ENCODE peak calls at places on chromosomes 5 and 9, in nine cellular contexts. One of them, this sample, is unnamed.

GRCh38 chr5:112635276-112635675 is 102.4 kb upstream of the APC start:
- DNase-seq in kidney: no peak
- DNase-seq in prostate gland: no peak
- DNase-seq in heart left ventricle: no peak
- DNase-seq in right atrium auricular region: no peak
- DNase-seq in neural progenitor cell: no peak
- DNase-seq in IMR-90: no peak
- DNase-seq in brain microvascular endothelial cell: no peak
- DNase-seq in nephron progenitor cell: no peak
- DNase-seq in this sample: no peak

GRCh38 chr5:56638768-56639238 is 176.5 kb upstream of the MAP3K1 start:
- DNase-seq in prostate gland: peak; percentile 40
- DNase-seq in kidney: no peak
- DNase-seq in nephron progenitor cell: no peak
- DNase-seq in heart left ventricle: no peak
- DNase-seq in neural progenitor cell: no peak
- DNase-seq in IMR-90: no peak
- DNase-seq in brain microvascular endothelial cell: no peak
- DNase-seq in right atrium auricular region: no peak
- DNase-seq in this sample: no peak

GRCh38 chr5:74624501-74624900 is 16.0 kb downstream of the ENC1 start:
- DNase-seq in heart left ventricle: no peak
- DNase-seq in nephron progenitor cell: no peak
- DNase-seq in brain microvascular endothelial cell: no peak
- DNase-seq in neural progenitor cell: no peak
- DNase-seq in right atrium auricular region: no peak
- DNase-seq in kidney: peak; percentile 75
- DNase-seq in prostate gland: no peak
- DNase-seq in IMR-90: no peak
- DNase-seq in this sample: no peak

GRCh38 chr5:146447734-146448380 is 724 bp downstream of the TCERG1 start:
- DNase-seq in heart left ventricle: no peak
- DNase-seq in right atrium auricular region: no peak
- DNase-seq in brain microvascular endothelial cell: peak; percentile 39
- DNase-seq in IMR-90: peak; percentile 55
- DNase-seq in kidney: no peak
- DNase-seq in prostate gland: no peak
- DNase-seq in nephron progenitor cell: no peak
- DNase-seq in neural progenitor cell: no peak
- DNase-seq in this sample: no peak

GRCh38 chr9:133522073-133522910 is 2.5 kb downstream of the MYMK start:
- DNase-seq in prostate gland: no peak
- DNase-seq in kidney: peak; percentile 73
- DNase-seq in nephron progenitor cell: no peak
- DNase-seq in IMR-90: no peak
- DNase-seq in neural progenitor cell: no peak
- DNase-seq in brain microvascular endothelial cell: no peak
- DNase-seq in right atrium auricular region: no peak
- DNase-seq in heart left ventricle: no peak
- DNase-seq in this sample: no peak

GRCh38 chr5:108295588-108296368 is 86.1 kb downstream of the FBXL17 start:
- DNase-seq in IMR-90: peak; percentile 43
- DNase-seq in heart left ventricle: no peak
- DNase-seq in prostate gland: no peak
- DNase-seq in brain microvascular endothelial cell: no peak
- DNase-seq in right atrium auricular region: no peak
- DNase-seq in kidney: no peak
- DNase-seq in neural progenitor cell: no peak
- DNase-seq in nephron progenitor cell: no peak
- DNase-seq in this sample: no peak

GRCh38 chr5:66960373-66961137 is 236.0 kb downstream of the CD180 start:
- DNase-seq in nephron progenitor cell: no peak
- DNase-seq in right atrium auricular region: no peak
- DNase-seq in neural progenitor cell: no peak
- DNase-seq in heart left ventricle: no peak
- DNase-seq in brain microvascular endothelial cell: peak; percentile 14
- DNase-seq in IMR-90: peak; percentile 10
- DNase-seq in prostate gland: no peak
- DNase-seq in kidney: no peak
- DNase-seq in this sample: no peak

GRCh38 chr9:98341157-98342102 is 86.0 kb upstream of the TBC1D2 start:
- DNase-seq in right atrium auricular region: no peak
- DNase-seq in nephron progenitor cell: no peak
- DNase-seq in neural progenitor cell: no peak
- DNase-seq in heart left ventricle: no peak
- DNase-seq in prostate gland: peak; percentile 43
- DNase-seq in kidney: no peak
- DNase-seq in brain microvascular endothelial cell: no peak
- DNase-seq in IMR-90: no peak
- DNase-seq in this sample: no peak

GRCh38 chr9:118331622-118332045 is 627.4 kb downstream of the TLR4 start:
- DNase-seq in IMR-90: no peak
- DNase-seq in neural progenitor cell: no peak
- DNase-seq in heart left ventricle: peak; percentile 28
- DNase-seq in kidney: no peak
- DNase-seq in brain microvascular endothelial cell: peak; percentile 59
- DNase-seq in right atrium auricular region: peak; percentile 60
- DNase-seq in nephron progenitor cell: no peak
- DNase-seq in prostate gland: no peak
- DNase-seq in this sample: no peak

GRCh38 chr9:74777136-74777879 is 110.4 kb downstream of the TRPM6 start:
- DNase-seq in neural progenitor cell: peak; percentile 84
- DNase-seq in nephron progenitor cell: peak; percentile 75
- DNase-seq in brain microvascular endothelial cell: peak; percentile 57
- DNase-seq in IMR-90: peak; percentile 54
- DNase-seq in heart left ventricle: peak; percentile 53
- DNase-seq in kidney: no peak
- DNase-seq in prostate gland: peak; percentile 49
- DNase-seq in right atrium auricular region: peak; percentile 80
- DNase-seq in this sample: peak; percentile 35

GRCh38 chr9:136326061-136326776 is 1.1 kb upstream of the GPSM1 start:
- DNase-seq in IMR-90: peak; percentile 92
- DNase-seq in brain microvascular endothelial cell: peak; percentile 34
- DNase-seq in heart left ventricle: no peak
- DNase-seq in nephron progenitor cell: peak; percentile 65
- DNase-seq in right atrium auricular region: no peak
- DNase-seq in prostate gland: no peak
- DNase-seq in kidney: peak; percentile 75
- DNase-seq in neural progenitor cell: no peak
- DNase-seq in this sample: no peak

GRCh38 chr5:175542232-175542965 is 64.0 kb downstream of the SFXN1 start:
- DNase-seq in neural progenitor cell: no peak
- DNase-seq in heart left ventricle: no peak
- DNase-seq in nephron progenitor cell: no peak
- DNase-seq in right atrium auricular region: no peak
- DNase-seq in brain microvascular endothelial cell: peak; percentile 17
- DNase-seq in prostate gland: no peak
- DNase-seq in IMR-90: no peak
- DNase-seq in kidney: no peak
- DNase-seq in this sample: no peak

GRCh38 chr5:89615839-89616518 is 733.0 kb upstream of the MEF2C start:
- DNase-seq in kidney: no peak
- DNase-seq in neural progenitor cell: no peak
- DNase-seq in heart left ventricle: no peak
- DNase-seq in prostate gland: no peak
- DNase-seq in nephron progenitor cell: no peak
- DNase-seq in IMR-90: no peak
- DNase-seq in right atrium auricular region: no peak
- DNase-seq in brain microvascular endothelial cell: no peak
- DNase-seq in this sample: no peak

GRCh38 chr5:43019615-43020293 is 20.4 kb downstream of the ANXA2R start:
- DNase-seq in IMR-90: peak; percentile 91
- DNase-seq in heart left ventricle: peak; percentile 70
- DNase-seq in nephron progenitor cell: peak; percentile 45
- DNase-seq in brain microvascular endothelial cell: peak; percentile 85
- DNase-seq in kidney: peak; percentile 83
- DNase-seq in right atrium auricular region: no peak
- DNase-seq in neural progenitor cell: peak; percentile 89
- DNase-seq in prostate gland: peak; percentile 86
- DNase-seq in this sample: peak; percentile 61

GRCh38 chr5:16412556-16412955 is 53.0 kb downstream of the ZNF622 start:
- DNase-seq in heart left ventricle: no peak
- DNase-seq in right atrium auricular region: no peak
- DNase-seq in neural progenitor cell: no peak
- DNase-seq in nephron progenitor cell: no peak
- DNase-seq in brain microvascular endothelial cell: no peak
- DNase-seq in prostate gland: no peak
- DNase-seq in kidney: no peak
- DNase-seq in IMR-90: no peak
- DNase-seq in this sample: no peak

GRCh38 chr9:34426340-34427074 is 31.9 kb downstream of the FAM219A start:
- DNase-seq in right atrium auricular region: no peak
- DNase-seq in nephron progenitor cell: no peak
- DNase-seq in brain microvascular endothelial cell: no peak
- DNase-seq in heart left ventricle: no peak
- DNase-seq in neural progenitor cell: no peak
- DNase-seq in kidney: no peak
- DNase-seq in IMR-90: no peak
- DNase-seq in prostate gland: no peak
- DNase-seq in this sample: no peak

GRCh38 chr9:99231708-99232107 is 9.6 kb downstream of the SEC61B start:
- DNase-seq in neural progenitor cell: peak; percentile 53
- DNase-seq in IMR-90: peak; percentile 11
- DNase-seq in right atrium auricular region: no peak
- DNase-seq in kidney: no peak
- DNase-seq in heart left ventricle: no peak
- DNase-seq in prostate gland: no peak
- DNase-seq in brain microvascular endothelial cell: no peak
- DNase-seq in nephron progenitor cell: peak; percentile 23
- DNase-seq in this sample: peak; percentile 46

GRCh38 chr5:69528015-69528414 is 32.0 kb upstream of the GTF2H2C start:
- DNase-seq in nephron progenitor cell: no peak
- DNase-seq in right atrium auricular region: no peak
- DNase-seq in kidney: no peak
- DNase-seq in brain microvascular endothelial cell: no peak
- DNase-seq in IMR-90: no peak
- DNase-seq in neural progenitor cell: no peak
- DNase-seq in prostate gland: no peak
- DNase-seq in heart left ventricle: no peak
- DNase-seq in this sample: no peak

GRCh38 chr5:131368866-131369265 is 105.0 kb downstream of the CDC42SE2 start:
- DNase-seq in nephron progenitor cell: no peak
- DNase-seq in IMR-90: no peak
- DNase-seq in neural progenitor cell: no peak
- DNase-seq in prostate gland: no peak
- DNase-seq in brain microvascular endothelial cell: no peak
- DNase-seq in right atrium auricular region: no peak
- DNase-seq in heart left ventricle: no peak
- DNase-seq in kidney: no peak
- DNase-seq in this sample: no peak

GRCh38 chr5:55903121-55903701 is 52.1 kb downstream of the IL31RA start:
- DNase-seq in nephron progenitor cell: no peak
- DNase-seq in right atrium auricular region: no peak
- DNase-seq in prostate gland: no peak
- DNase-seq in IMR-90: peak; percentile 13
- DNase-seq in brain microvascular endothelial cell: peak; percentile 69
- DNase-seq in kidney: no peak
- DNase-seq in neural progenitor cell: no peak
- DNase-seq in heart left ventricle: no peak
- DNase-seq in this sample: peak; percentile 62

GRCh38 chr5:180291234-180291940 is 496 bp downstream of the MAPK9 start:
- DNase-seq in nephron progenitor cell: peak; percentile 34
- DNase-seq in right atrium auricular region: peak; percentile 47
- DNase-seq in heart left ventricle: no peak
- DNase-seq in kidney: peak; percentile 80
- DNase-seq in neural progenitor cell: peak; percentile 40
- DNase-seq in IMR-90: no peak
- DNase-seq in brain microvascular endothelial cell: no peak
- DNase-seq in prostate gland: no peak
- DNase-seq in this sample: no peak
- TF ChIP-seq CTCF in nephron progenitor cell: no peak
- TF ChIP-seq CTCF in right atrium auricular region: no peak
- TF ChIP-seq CTCF in heart left ventricle: peak; percentile 15
- TF ChIP-seq CTCF in kidney: no peak
- TF ChIP-seq CTCF in neural progenitor cell: peak; percentile 40
- TF ChIP-seq CTCF in IMR-90: peak; percentile 30
- TF ChIP-seq CTCF in brain microvascular endothelial cell: peak; percentile 40
- TF ChIP-seq CTCF in prostate gland: peak; percentile 11
- TF ChIP-seq CTCF in this sample: no peak

GRCh38 chr5:150443242-150444075 is 6.1 kb downstream of the RPS14 start:
- DNase-seq in heart left ventricle: no peak
- DNase-seq in neural progenitor cell: no peak
- DNase-seq in IMR-90: no peak
- DNase-seq in brain microvascular endothelial cell: no peak
- DNase-seq in nephron progenitor cell: no peak
- DNase-seq in kidney: no peak
- DNase-seq in right atrium auricular region: no peak
- DNase-seq in prostate gland: no peak
- DNase-seq in this sample: no peak
- TF ChIP-seq CTCF in heart left ventricle: no peak
- TF ChIP-seq CTCF in neural progenitor cell: no peak
- TF ChIP-seq CTCF in IMR-90: no peak
- TF ChIP-seq CTCF in brain microvascular endothelial cell: no peak
- TF ChIP-seq CTCF in nephron progenitor cell: no peak
- TF ChIP-seq CTCF in kidney: no peak
- TF ChIP-seq CTCF in right atrium auricular region: no peak
- TF ChIP-seq CTCF in prostate gland: no peak
- TF ChIP-seq CTCF in this sample: no peak

DNA sequence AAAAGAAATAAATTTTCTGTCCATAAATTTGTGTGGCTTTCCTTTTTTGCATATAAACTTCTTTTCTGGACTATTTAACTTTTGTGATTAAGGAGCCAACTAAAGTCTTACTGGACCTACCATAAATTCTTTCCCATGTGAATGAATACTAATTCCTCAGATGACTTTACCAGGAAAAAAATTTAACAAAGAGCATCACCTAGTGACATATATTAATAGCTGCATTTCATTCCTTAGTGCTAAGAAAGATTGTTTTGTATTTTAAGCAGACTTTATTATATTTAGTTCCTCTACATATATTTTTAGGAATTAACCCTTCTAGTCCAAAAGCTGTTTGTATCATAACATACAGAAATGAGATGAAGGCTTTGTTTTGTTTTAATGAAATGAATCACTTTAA is 64.4 kb downstream of the C9orf85 start:
- DNase-seq in brain microvascular endothelial cell: no peak
- DNase-seq in prostate gland: no peak
- DNase-seq in kidney: no peak
- DNase-seq in heart left ventricle: no peak
- DNase-seq in right atrium auricular region: no peak
- DNase-seq in nephron progenitor cell: no peak
- DNase-seq in neural progenitor cell: no peak
- DNase-seq in IMR-90: no peak
- DNase-seq in this sample: no peak
- TF ChIP-seq CTCF in brain microvascular endothelial cell: no peak
- TF ChIP-seq CTCF in prostate gland: peak; percentile 56
- TF ChIP-seq CTCF in kidney: peak; percentile 8
- TF ChIP-seq CTCF in heart left ventricle: peak; percentile 21
- TF ChIP-seq CTCF in right atrium auricular region: no peak
- TF ChIP-seq CTCF in nephron progenitor cell: no peak
- TF ChIP-seq CTCF in neural progenitor cell: no peak
- TF ChIP-seq CTCF in IMR-90: peak; percentile 30
- TF ChIP-seq CTCF in this sample: no peak

DNA sequence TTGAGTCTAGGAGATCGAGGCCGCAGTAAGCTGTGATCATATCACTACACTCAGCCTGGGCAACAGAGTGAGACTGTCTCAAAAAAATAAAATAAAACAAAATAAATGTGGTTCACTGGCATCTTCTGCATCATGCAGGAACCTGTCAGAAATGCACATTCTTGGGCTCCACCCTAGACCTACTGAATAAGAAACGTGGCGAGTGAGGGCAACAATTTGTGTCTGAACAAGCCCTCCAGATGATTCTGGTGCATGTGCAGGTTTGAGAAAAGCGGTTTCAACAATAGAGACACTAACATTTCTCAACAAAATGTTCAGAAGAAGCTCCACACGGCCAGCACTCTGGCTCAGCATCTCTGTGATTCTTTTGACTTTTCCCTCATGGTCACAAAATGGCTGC is 42.8 kb upstream of the CPEB4 start:
- DNase-seq in brain microvascular endothelial cell: no peak
- DNase-seq in neural progenitor cell: no peak
- DNase-seq in right atrium auricular region: no peak
- DNase-seq in nephron progenitor cell: no peak
- DNase-seq in heart left ventricle: no peak
- DNase-seq in prostate gland: no peak
- DNase-seq in kidney: no peak
- DNase-seq in IMR-90: no peak
- DNase-seq in this sample: no peak
- TF ChIP-seq CTCF in brain microvascular endothelial cell: no peak
- TF ChIP-seq CTCF in neural progenitor cell: no peak
- TF ChIP-seq CTCF in right atrium auricular region: no peak
- TF ChIP-seq CTCF in nephron progenitor cell: no peak
- TF ChIP-seq CTCF in heart left ventricle: no peak
- TF ChIP-seq CTCF in prostate gland: no peak
- TF ChIP-seq CTCF in kidney: no peak
- TF ChIP-seq CTCF in IMR-90: no peak
- TF ChIP-seq CTCF in this sample: no peak

This sample was measured in activated B cell treated with CpG ODN at 0.5 μM for 24 hours.